ENCODE peak calls at places on chromosomes 16 and 17, in seven cellular contexts. One of them, this sample, is unnamed.

GRCh38 chr17:77790143-77790829 is 168.2 kb upstream of the TNRC6C start:
- DNase-seq in hepatocyte: no peak
- DNase-seq in left ventricle myocardium inferior: no peak
- DNase-seq in HCT116: no peak
- DNase-seq in psoas muscle: peak; percentile 10
- DNase-seq in right lobe of liver: no peak
- DNase-seq in vagina: no peak
- DNase-seq in this sample: no peak

GRCh38 chr16:30092373-30093010 is 768 bp upstream of the TBX6 start:
- DNase-seq in hepatocyte: peak; percentile 68
- DNase-seq in left ventricle myocardium inferior: peak; percentile 75
- DNase-seq in HCT116: peak; percentile 56
- DNase-seq in psoas muscle: peak; percentile 90
- DNase-seq in right lobe of liver: peak; percentile 79
- DNase-seq in vagina: no peak
- DNase-seq in this sample: peak; percentile 92

GRCh38 chr16:1769402-1770300 is 1.7 kb downstream of the NME3 start:
- DNase-seq in hepatocyte: no peak
- DNase-seq in left ventricle myocardium inferior: no peak
- DNase-seq in HCT116: no peak
- DNase-seq in psoas muscle: peak; percentile 66
- DNase-seq in right lobe of liver: no peak
- DNase-seq in vagina: no peak
- DNase-seq in this sample: no peak

GRCh38 chr16:66409156-66409555 is 17.9 kb upstream of the BEAN1 start:
- DNase-seq in hepatocyte: no peak
- DNase-seq in left ventricle myocardium inferior: no peak
- DNase-seq in HCT116: no peak
- DNase-seq in psoas muscle: no peak
- DNase-seq in right lobe of liver: no peak
- DNase-seq in vagina: no peak
- DNase-seq in this sample: no peak

GRCh38 chr17:45294506-45294905 is 22.3 kb downstream of the MAP3K14 start:
- DNase-seq in hepatocyte: no peak
- DNase-seq in left ventricle myocardium inferior: peak; percentile 20
- DNase-seq in HCT116: no peak
- DNase-seq in psoas muscle: peak; percentile 45
- DNase-seq in right lobe of liver: peak; percentile 70
- DNase-seq in vagina: no peak
- DNase-seq in this sample: no peak

GRCh38 chr16:79372504-79373184 is 227.9 kb downstream of the MAF start:
- DNase-seq in hepatocyte: peak; percentile 66
- DNase-seq in left ventricle myocardium inferior: no peak
- DNase-seq in HCT116: no peak
- DNase-seq in psoas muscle: no peak
- DNase-seq in right lobe of liver: no peak
- DNase-seq in vagina: no peak
- DNase-seq in this sample: no peak

GRCh38 chr17:65022751-65023421 is 33.7 kb downstream of the GNA13 start:
- DNase-seq in hepatocyte: no peak
- DNase-seq in left ventricle myocardium inferior: no peak
- DNase-seq in HCT116: peak; percentile 32
- DNase-seq in psoas muscle: no peak
- DNase-seq in right lobe of liver: no peak
- DNase-seq in vagina: no peak
- DNase-seq in this sample: no peak

GRCh38 chr16:31460582-31461002 is 1.3 kb downstream of the ARMC5 start:
- DNase-seq in hepatocyte: peak; percentile 64
- DNase-seq in left ventricle myocardium inferior: no peak
- DNase-seq in HCT116: peak; percentile 56
- DNase-seq in psoas muscle: peak; percentile 53
- DNase-seq in right lobe of liver: no peak
- DNase-seq in vagina: no peak
- DNase-seq in this sample: no peak

GRCh38 chr17:266219-266618 is 84.8 kb upstream of the DOC2B start:
- DNase-seq in hepatocyte: no peak
- DNase-seq in left ventricle myocardium inferior: no peak
- DNase-seq in HCT116: no peak
- DNase-seq in psoas muscle: peak; percentile 27
- DNase-seq in right lobe of liver: peak; percentile 23
- DNase-seq in vagina: no peak
- DNase-seq in this sample: no peak

GRCh38 chr17:74728033-74728701 is 8.9 kb upstream of the RAB37 start:
- DNase-seq in hepatocyte: no peak
- DNase-seq in left ventricle myocardium inferior: no peak
- DNase-seq in HCT116: no peak
- DNase-seq in psoas muscle: no peak
- DNase-seq in right lobe of liver: no peak
- DNase-seq in vagina: no peak
- DNase-seq in this sample: no peak

GRCh38 chr17:79915850-79916430 is 76.7 kb upstream of the CBX4 start:
- DNase-seq in hepatocyte: peak; percentile 91
- DNase-seq in left ventricle myocardium inferior: no peak
- DNase-seq in HCT116: peak; percentile 72
- DNase-seq in psoas muscle: peak; percentile 57
- DNase-seq in right lobe of liver: peak; percentile 64
- DNase-seq in vagina: no peak
- DNase-seq in this sample: no peak

GRCh38 chr17:82882715-82883446 is 43.1 kb upstream of the ZNF750 start:
- DNase-seq in hepatocyte: peak; percentile 51
- DNase-seq in left ventricle myocardium inferior: no peak
- DNase-seq in HCT116: no peak
- DNase-seq in psoas muscle: no peak
- DNase-seq in right lobe of liver: no peak
- DNase-seq in vagina: no peak
- DNase-seq in this sample: no peak

GRCh38 chr17:57663326-57664070 is 81.6 kb downstream of the CCDC182 start:
- DNase-seq in hepatocyte: no peak
- DNase-seq in left ventricle myocardium inferior: no peak
- DNase-seq in HCT116: no peak
- DNase-seq in psoas muscle: no peak
- DNase-seq in right lobe of liver: no peak
- DNase-seq in vagina: no peak
- DNase-seq in this sample: no peak

GRCh38 chr17:45146616-45147101 is 1.6 kb upstream of the HEXIM1 start:
- DNase-seq in hepatocyte: peak; percentile 74
- DNase-seq in left ventricle myocardium inferior: no peak
- DNase-seq in HCT116: no peak
- DNase-seq in psoas muscle: no peak
- DNase-seq in right lobe of liver: peak; percentile 47
- DNase-seq in vagina: no peak
- DNase-seq in this sample: no peak

GRCh38 chr17:28523876-28524275 is 17.7 kb downstream of the FOXN1 start:
- DNase-seq in hepatocyte: no peak
- DNase-seq in left ventricle myocardium inferior: no peak
- DNase-seq in HCT116: no peak
- DNase-seq in psoas muscle: no peak
- DNase-seq in right lobe of liver: no peak
- DNase-seq in vagina: no peak
- DNase-seq in this sample: no peak

GRCh38 chr17:65055708-65056638 is 567 bp downstream of the GNA13 start:
- DNase-seq in hepatocyte: peak; percentile 69
- DNase-seq in left ventricle myocardium inferior: peak; percentile 63
- DNase-seq in HCT116: peak; percentile 16
- DNase-seq in psoas muscle: peak; percentile 87
- DNase-seq in right lobe of liver: peak; percentile 80
- DNase-seq in vagina: no peak
- DNase-seq in this sample: peak; percentile 83

GRCh38 chr17:2282297-2282873 is 21.2 kb downstream of the SMG6 start:
- DNase-seq in hepatocyte: peak; percentile 81
- DNase-seq in left ventricle myocardium inferior: no peak
- DNase-seq in HCT116: peak; percentile 18
- DNase-seq in psoas muscle: peak; percentile 59
- DNase-seq in right lobe of liver: no peak
- DNase-seq in vagina: no peak
- DNase-seq in this sample: no peak

GRCh38 chr16:10539793-10540192 is 40.6 kb downstream of the EMP2 start:
- DNase-seq in hepatocyte: no peak
- DNase-seq in left ventricle myocardium inferior: no peak
- DNase-seq in HCT116: no peak
- DNase-seq in psoas muscle: no peak
- DNase-seq in right lobe of liver: no peak
- DNase-seq in vagina: no peak
- DNase-seq in this sample: no peak

GRCh38 chr16:89017956-89018604 is 41.1 kb upstream of the CBFA2T3 start:
- DNase-seq in hepatocyte: no peak
- DNase-seq in left ventricle myocardium inferior: peak; percentile 0
- DNase-seq in HCT116: no peak
- DNase-seq in psoas muscle: no peak
- DNase-seq in right lobe of liver: peak; percentile 25
- DNase-seq in vagina: no peak
- DNase-seq in this sample: no peak

GRCh38 chr16:17446661-17447060 is 24.1 kb downstream of the XYLT1 start:
- DNase-seq in hepatocyte: no peak
- DNase-seq in left ventricle myocardium inferior: peak; percentile 36
- DNase-seq in HCT116: no peak
- DNase-seq in psoas muscle: peak; percentile 62
- DNase-seq in right lobe of liver: no peak
- DNase-seq in vagina: no peak
- DNase-seq in this sample: no peak

GRCh38 chr17:40550608-40551007 is 14.7 kb downstream of the CCR7 start:
- DNase-seq in hepatocyte: no peak
- DNase-seq in left ventricle myocardium inferior: peak; percentile 60
- DNase-seq in HCT116: no peak
- DNase-seq in psoas muscle: peak; percentile 75
- DNase-seq in right lobe of liver: peak; percentile 41
- DNase-seq in vagina: no peak
- DNase-seq in this sample: peak; percentile 81

GRCh38 chr17:39410279-39410678 is 8.9 kb upstream of the FBXL20 start:
- DNase-seq in hepatocyte: no peak
- DNase-seq in left ventricle myocardium inferior: no peak
- DNase-seq in HCT116: no peak
- DNase-seq in psoas muscle: no peak
- DNase-seq in right lobe of liver: no peak
- DNase-seq in vagina: no peak
- DNase-seq in this sample: no peak

GRCh38 chr17:56679148-56679766 is 85.8 kb downstream of the NOG start:
- DNase-seq in hepatocyte: peak; percentile 51
- DNase-seq in left ventricle myocardium inferior: no peak
- DNase-seq in HCT116: peak; percentile 15
- DNase-seq in psoas muscle: peak; percentile 32
- DNase-seq in right lobe of liver: no peak
- DNase-seq in vagina: no peak
- DNase-seq in this sample: no peak

GRCh38 chr16:84032458-84033178 is 10.0 kb downstream of the SLC38A8 start:
- DNase-seq in hepatocyte: no peak
- DNase-seq in left ventricle myocardium inferior: peak; percentile 54
- DNase-seq in HCT116: no peak
- DNase-seq in psoas muscle: no peak
- DNase-seq in right lobe of liver: no peak
- DNase-seq in vagina: no peak
- DNase-seq in this sample: no peak

GRCh38 chr17:60151355-60151754 is 1.6 kb downstream of the CA4 start:
- DNase-seq in hepatocyte: no peak
- DNase-seq in left ventricle myocardium inferior: no peak
- DNase-seq in HCT116: no peak
- DNase-seq in psoas muscle: no peak
- DNase-seq in right lobe of liver: no peak
- DNase-seq in vagina: no peak
- DNase-seq in this sample: no peak

GRCh38 chr17:7438656-7439460 is 454 bp upstream of the FGF11 start:
- DNase-seq in hepatocyte: no peak
- DNase-seq in left ventricle myocardium inferior: no peak
- DNase-seq in HCT116: no peak
- DNase-seq in psoas muscle: no peak
- DNase-seq in right lobe of liver: no peak
- DNase-seq in vagina: no peak
- DNase-seq in this sample: no peak

GRCh38 chr17:27408891-27409290 is 47.4 kb upstream of the KSR1 start:
- DNase-seq in hepatocyte: no peak
- DNase-seq in left ventricle myocardium inferior: no peak
- DNase-seq in HCT116: no peak
- DNase-seq in psoas muscle: no peak
- DNase-seq in right lobe of liver: no peak
- DNase-seq in vagina: no peak
- DNase-seq in this sample: no peak

GRCh38 chr17:65109990-65110680 is 27.0 kb upstream of the RGS9 start:
- DNase-seq in hepatocyte: no peak
- DNase-seq in left ventricle myocardium inferior: no peak
- DNase-seq in HCT116: no peak
- DNase-seq in psoas muscle: no peak
- DNase-seq in right lobe of liver: no peak
- DNase-seq in vagina: no peak
- DNase-seq in this sample: no peak

GRCh38 chr16:72938426-72939164 is 109.3 kb downstream of the ZFHX3 start:
- DNase-seq in hepatocyte: no peak
- DNase-seq in left ventricle myocardium inferior: peak; percentile 92
- DNase-seq in HCT116: no peak
- DNase-seq in psoas muscle: peak; percentile 96
- DNase-seq in right lobe of liver: peak; percentile 63
- DNase-seq in vagina: no peak
- DNase-seq in this sample: peak; percentile 94

DNA sequence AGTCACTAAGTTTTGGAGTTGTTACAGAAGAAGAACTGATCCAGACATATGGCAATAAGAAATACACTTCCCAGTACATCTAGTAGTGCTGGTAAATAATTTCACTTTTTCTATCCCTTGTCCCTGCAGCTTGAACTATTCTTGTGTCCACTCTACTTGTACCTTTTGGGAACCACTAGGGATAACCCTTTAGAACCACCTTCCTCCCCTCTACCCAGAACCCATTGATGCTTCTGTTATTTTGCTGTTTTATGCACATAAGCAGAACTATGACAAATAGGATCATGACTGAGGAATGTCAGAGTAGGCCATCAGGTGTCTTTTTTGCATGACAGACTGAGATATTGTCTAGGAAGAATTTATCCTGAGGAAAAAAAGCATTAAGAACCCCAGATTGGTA is 125.1 kb downstream of the BRIP1 start:
- DNase-seq in hepatocyte: no peak
- DNase-seq in left ventricle myocardium inferior: no peak
- DNase-seq in HCT116: no peak
- DNase-seq in psoas muscle: no peak
- DNase-seq in right lobe of liver: no peak
- DNase-seq in vagina: no peak
- DNase-seq in this sample: no peak
- H3K36me3 ChIP-seq in hepatocyte: no peaks in the 10 kb centered on the region
- H3K36me3 ChIP-seq in left ventricle myocardium inferior: no peaks in the 10 kb centered on the region
- H3K36me3 ChIP-seq in HCT116: peaks cover 42% of the 10 kb centered on the region
- H3K36me3 ChIP-seq in psoas muscle: no peaks in the 10 kb centered on the region
- H3K36me3 ChIP-seq in right lobe of liver: no peaks in the 10 kb centered on the region
- H3K36me3 ChIP-seq in vagina: no peaks in the 10 kb centered on the region
- H3K36me3 ChIP-seq in this sample: no peaks in the 10 kb centered on the region

GRCh38 chr17:6279659-6280058 is 155.3 kb downstream of the AIPL1 start:
- DNase-seq in hepatocyte: peak; percentile 73
- DNase-seq in left ventricle myocardium inferior: no peak
- DNase-seq in HCT116: peak; percentile 56
- DNase-seq in psoas muscle: no peak
- DNase-seq in right lobe of liver: no peak
- DNase-seq in vagina: no peak
- DNase-seq in this sample: no peak
- TF ChIP-seq CTCF in hepatocyte: peak; percentile 53
- TF ChIP-seq CTCF in left ventricle myocardium inferior: no peak
- TF ChIP-seq CTCF in HCT116: peak; percentile 69
- TF ChIP-seq CTCF in psoas muscle: no peak
- TF ChIP-seq CTCF in right lobe of liver: no peak
- TF ChIP-seq CTCF in vagina: no peak
- TF ChIP-seq CTCF in this sample: no peak

GRCh38 chr17:48644910-48645557 is 18.9 kb upstream of the HOXB9 start:
- DNase-seq in hepatocyte: no peak
- DNase-seq in left ventricle myocardium inferior: no peak
- DNase-seq in HCT116: no peak
- DNase-seq in psoas muscle: no peak
- DNase-seq in right lobe of liver: no peak
- DNase-seq in vagina: no peak
- DNase-seq in this sample: no peak
- H3K4me3 ChIP-seq in hepatocyte: no peak overlapping the region
- H3K4me3 ChIP-seq in left ventricle myocardium inferior: no peak overlapping the region
- H3K4me3 ChIP-seq in HCT116: peak overlapping the region; percentile 96
- H3K4me3 ChIP-seq in psoas muscle: no peak overlapping the region
- H3K4me3 ChIP-seq in right lobe of liver: no peak overlapping the region
- H3K4me3 ChIP-seq in vagina: no peak overlapping the region
- H3K4me3 ChIP-seq in this sample: no peak overlapping the region

GRCh38 chr16:87740441-87740840 is 25.3 kb downstream of the KLHDC4 start:
- DNase-seq in hepatocyte: no peak
- DNase-seq in left ventricle myocardium inferior: no peak
- DNase-seq in HCT116: no peak
- DNase-seq in psoas muscle: no peak
- DNase-seq in right lobe of liver: no peak
- DNase-seq in vagina: no peak
- DNase-seq in this sample: no peak
- H3K36me3 ChIP-seq in hepatocyte: no peaks in the 10 kb centered on the region
- H3K36me3 ChIP-seq in left ventricle myocardium inferior: peaks cover 24% of the 10 kb centered on the region
- H3K36me3 ChIP-seq in HCT116: peaks cover 26% of the 10 kb centered on the region
- H3K36me3 ChIP-seq in psoas muscle: peaks cover 44% of the 10 kb centered on the region
- H3K36me3 ChIP-seq in right lobe of liver: no peaks in the 10 kb centered on the region
- H3K36me3 ChIP-seq in vagina: no peaks in the 10 kb centered on the region
- H3K36me3 ChIP-seq in this sample: peaks cover 19% of the 10 kb centered on the region

This sample was measured in right atrium auricular region.